ENCODE peak calls at places on chromosomes 7 and 10, in four cellular contexts. One of them, this sample, is unnamed.

GRCh38 chr10:3748484-3748883 is 36.5 kb downstream of the KLF6 start:
- DNase-seq in GM12878: no peak
- DNase-seq in K562: no peak
- DNase-seq in A549: no peak
- DNase-seq in this sample: no peak

GRCh38 chr7:100190059-100190711 is 12.5 kb downstream of the STAG3 start:
- DNase-seq in K562: peak; percentile 49
- DNase-seq in GM12878: no peak
- DNase-seq in A549: peak; percentile 60
- DNase-seq in this sample: peak; percentile 62

GRCh38 chr10:31936933-31937332 is 8.3 kb upstream of the ARHGAP12 start:
- DNase-seq in K562: no peak
- DNase-seq in GM12878: no peak
- DNase-seq in A549: peak; percentile 71
- DNase-seq in this sample: no peak

GRCh38 chr7:50446542-50446960 is 3.6 kb downstream of the FIGNL1 start:
- DNase-seq in K562: no peak
- DNase-seq in A549: peak; percentile 38
- DNase-seq in GM12878: peak; percentile 62
- DNase-seq in this sample: peak; percentile 76

GRCh38 chr10:49412571-49412970 is 16.7 kb upstream of the DRGX start:
- DNase-seq in GM12878: no peak
- DNase-seq in K562: no peak
- DNase-seq in A549: no peak
- DNase-seq in this sample: no peak

GRCh38 chr7:121605297-121605640 is 209.2 kb upstream of the FAM3C start:
- DNase-seq in GM12878: no peak
- DNase-seq in K562: no peak
- DNase-seq in A549: no peak
- DNase-seq in this sample: peak; percentile 6

GRCh38 chr10:101453791-101454718 is 100.1 kb downstream of the BTRC start:
- DNase-seq in A549: no peak
- DNase-seq in K562: no peak
- DNase-seq in GM12878: no peak
- DNase-seq in this sample: peak; percentile 52

GRCh38 chr10:130236711-130237110 is 100.5 kb downstream of the GLRX3 start:
- DNase-seq in A549: no peak
- DNase-seq in GM12878: no peak
- DNase-seq in K562: no peak
- DNase-seq in this sample: no peak

GRCh38 chr7:102236592-102237287 is 49.9 kb upstream of the SH2B2 start:
- DNase-seq in GM12878: no peak
- DNase-seq in A549: peak; percentile 78
- DNase-seq in K562: peak; percentile 85
- DNase-seq in this sample: peak; percentile 56

GRCh38 chr10:30829921-30830671 is 200.5 kb upstream of the LYZL2 start:
- DNase-seq in A549: no peak
- DNase-seq in K562: no peak
- DNase-seq in GM12878: no peak
- DNase-seq in this sample: peak; percentile 65

GRCh38 chr7:18464830-18465229 is 30.7 kb upstream of the HDAC9 start:
- DNase-seq in K562: no peak
- DNase-seq in GM12878: no peak
- DNase-seq in A549: no peak
- DNase-seq in this sample: no peak

GRCh38 chr10:86773486-86773885 is 17.1 kb downstream of the BMPR1A start:
- DNase-seq in A549: no peak
- DNase-seq in K562: no peak
- DNase-seq in GM12878: no peak
- DNase-seq in this sample: peak; percentile 71

GRCh38 chr10:1465421-1465902 is 271.9 kb downstream of the ADARB2 start:
- DNase-seq in K562: no peak
- DNase-seq in GM12878: peak; percentile 27
- DNase-seq in A549: no peak
- DNase-seq in this sample: no peak

GRCh38 chr7:65216469-65216868 is 157.2 kb upstream of the ZNF92 start:
- DNase-seq in GM12878: no peak
- DNase-seq in K562: no peak
- DNase-seq in A549: peak; percentile 64
- DNase-seq in this sample: peak; percentile 16
- TF ChIP-seq ELK1 in GM12878: no peak
- TF ChIP-seq ELK1 in K562: no peak
- TF ChIP-seq ELK1 in A549: no peak
- TF ChIP-seq ELK1 in this sample: no peak

DNA sequence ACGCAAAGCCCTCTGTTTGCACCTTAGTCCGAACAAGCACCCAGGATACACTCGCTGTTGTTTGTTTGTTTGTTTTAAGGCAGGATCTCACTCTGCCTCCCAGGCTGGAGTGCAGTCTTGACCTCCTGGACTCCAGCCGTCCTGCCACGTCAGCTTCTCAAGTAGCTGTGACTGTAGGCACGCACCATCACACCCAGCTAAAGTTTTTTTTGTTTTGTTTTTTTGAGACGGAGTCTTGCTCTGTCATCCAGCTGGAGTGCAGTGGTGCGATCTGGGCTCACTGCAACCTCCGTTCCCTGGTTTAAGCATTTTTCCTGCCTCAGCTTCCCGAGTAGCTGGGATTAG is 76.8 kb downstream of the CTBP2 start:
- DNase-seq in A549: peak; percentile 77
- DNase-seq in GM12878: no peak
- DNase-seq in K562: no peak
- DNase-seq in this sample: peak; percentile 97
- TF ChIP-seq ELK1 in A549: no peak
- TF ChIP-seq ELK1 in GM12878: no peak
- TF ChIP-seq ELK1 in K562: no peak
- TF ChIP-seq ELK1 in this sample: no peak

GRCh38 chr10:25682203-25682950 is 251.7 kb upstream of the MYO3A start:
- DNase-seq in A549: peak; percentile 21
- DNase-seq in GM12878: no peak
- DNase-seq in K562: peak; percentile 30
- DNase-seq in this sample: no peak
- TF ChIP-seq ELK1 in A549: no peak
- TF ChIP-seq ELK1 in GM12878: no peak
- TF ChIP-seq ELK1 in K562: no peak
- TF ChIP-seq ELK1 in this sample: no peak

GRCh38 chr10:79427965-79428364 is 17.5 kb downstream of the ZCCHC24 start:
- DNase-seq in A549: no peak
- DNase-seq in GM12878: no peak
- DNase-seq in K562: no peak
- DNase-seq in this sample: no peak
- TF ChIP-seq ELK1 in A549: no peak
- TF ChIP-seq ELK1 in GM12878: no peak
- TF ChIP-seq ELK1 in K562: no peak
- TF ChIP-seq ELK1 in this sample: no peak

GRCh38 chr7:44216019-44216418 is 15.2 kb downstream of the YKT6 start:
- DNase-seq in K562: no peak
- DNase-seq in GM12878: no peak
- DNase-seq in A549: no peak
- DNase-seq in this sample: no peak

GRCh38 chr7:44212581-44213184 is 11.9 kb downstream of the YKT6 start:
- DNase-seq in GM12878: no peak
- DNase-seq in K562: no peak
- DNase-seq in A549: no peak
- DNase-seq in this sample: no peak

GRCh38 chr7:44215531-44215930 is 14.8 kb downstream of the YKT6 start:
- DNase-seq in K562: no peak
- DNase-seq in GM12878: no peak
- DNase-seq in A549: no peak
- DNase-seq in this sample: no peak

GRCh38 chr7:44213206-44213871 is 12.6 kb downstream of the YKT6 start:
- DNase-seq in A549: no peak
- DNase-seq in GM12878: no peak
- DNase-seq in K562: no peak
- DNase-seq in this sample: no peak

DNA sequence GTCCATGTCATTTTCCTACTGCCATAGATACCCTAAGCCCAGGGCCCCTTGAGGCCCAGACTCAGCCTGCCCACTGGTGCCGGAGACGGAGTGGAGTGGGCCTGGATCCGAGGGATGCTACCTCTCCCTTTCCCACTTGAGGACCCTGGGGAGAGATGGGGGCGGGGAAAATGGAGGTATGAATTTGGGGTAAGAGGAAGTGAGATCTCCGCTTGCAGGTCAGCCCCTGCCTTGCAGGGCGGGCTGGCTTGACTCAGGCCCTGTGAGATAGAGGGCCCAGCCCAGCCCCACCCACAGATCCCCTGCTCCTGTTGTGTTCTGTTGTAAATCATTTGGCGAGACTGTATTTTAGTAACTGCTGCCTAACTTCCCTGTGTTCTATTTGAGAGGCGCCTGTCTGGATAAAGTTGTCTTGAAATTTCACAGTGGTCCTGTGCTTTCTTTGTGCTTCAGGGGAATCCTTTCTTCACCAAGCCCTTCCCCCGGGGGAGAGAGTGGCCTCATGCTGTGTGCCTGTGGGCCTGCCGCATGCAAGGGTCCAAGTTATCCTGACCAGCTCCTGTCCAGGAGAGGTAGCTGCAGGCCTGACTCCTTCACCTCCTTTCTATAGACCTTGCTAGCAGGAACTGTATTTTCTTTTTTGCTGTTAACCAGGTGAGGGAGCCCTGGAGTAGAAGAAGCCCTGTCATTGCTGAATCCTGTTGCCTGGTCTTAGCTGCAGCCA is 13.3 kb downstream of the YKT6 start:
- DNase-seq in A549: peak; percentile 63
- DNase-seq in K562: peak; percentile 54
- DNase-seq in GM12878: no peak
- DNase-seq in this sample: peak; percentile 41
- TF ChIP-seq ELK1 in A549: no peak
- TF ChIP-seq ELK1 in K562: no peak
- TF ChIP-seq ELK1 in GM12878: no peak
- TF ChIP-seq ELK1 in this sample: no peak

GRCh38 chr10:73248259-73248724 is 1.2 kb upstream of the DNAJC9 start:
- DNase-seq in A549: no peak
- DNase-seq in K562: no peak
- DNase-seq in GM12878: no peak
- DNase-seq in this sample: no peak

GRCh38 chr10:73247509-73248258 is 629 bp upstream of the DNAJC9 start:
- DNase-seq in A549: no peak
- DNase-seq in K562: no peak
- DNase-seq in GM12878: no peak
- DNase-seq in this sample: peak; percentile 33

GRCh38 chr10:73251683-73252444 is 580 bp downstream of the MRPS16 start:
- DNase-seq in K562: no peak
- DNase-seq in GM12878: no peak
- DNase-seq in A549: peak; percentile 42
- DNase-seq in this sample: no peak

GRCh38 chr10:73252445-73253225 is at the start of gene MRPS16:
- DNase-seq in K562: peak; percentile 94
- DNase-seq in GM12878: peak; percentile 88
- DNase-seq in A549: peak; percentile 99
- DNase-seq in this sample: peak; percentile 96

GRCh38 chr10:73253226-73253557 is 748 bp upstream of the MRPS16 start:
- DNase-seq in GM12878: no peak
- DNase-seq in A549: peak; percentile 42
- DNase-seq in K562: no peak
- DNase-seq in this sample: no peak
- TF ChIP-seq ELK1 in GM12878: no peak
- TF ChIP-seq ELK1 in A549: no peak
- TF ChIP-seq ELK1 in K562: no peak
- TF ChIP-seq ELK1 in this sample: no peak

GRCh38 chr10:103839513-103839864 is 15.9 kb downstream of the SH3PXD2A start:
- DNase-seq in K562: peak; percentile 12
- DNase-seq in GM12878: no peak
- DNase-seq in A549: no peak
- DNase-seq in this sample: no peak

GRCh38 chr10:103838851-103839512 is 16.4 kb downstream of the SH3PXD2A start:
- DNase-seq in K562: no peak
- DNase-seq in GM12878: no peak
- DNase-seq in A549: no peak
- DNase-seq in this sample: no peak

GRCh38 chr10:103837370-103838094 is 17.8 kb downstream of the SH3PXD2A start:
- DNase-seq in K562: no peak
- DNase-seq in GM12878: no peak
- DNase-seq in A549: no peak
- DNase-seq in this sample: no peak

GRCh38 chr10:103836776-103837344 is 18.5 kb downstream of the SH3PXD2A start:
- DNase-seq in GM12878: no peak
- DNase-seq in A549: no peak
- DNase-seq in K562: no peak
- DNase-seq in this sample: no peak

GRCh38 chr10:103838095-103838395 is 17.3 kb downstream of the SH3PXD2A start:
- DNase-seq in A549: no peak
- DNase-seq in K562: no peak
- DNase-seq in GM12878: no peak
- DNase-seq in this sample: no peak
- TF ChIP-seq ELK1 in A549: no peak
- TF ChIP-seq ELK1 in K562: no peak
- TF ChIP-seq ELK1 in GM12878: no peak
- TF ChIP-seq ELK1 in this sample: no peak

GRCh38 chr7:22110227-22110839 is 164.6 kb upstream of the CDCA7L start:
- DNase-seq in GM12878: peak; percentile 55
- DNase-seq in A549: peak; percentile 81
- DNase-seq in K562: peak; percentile 62
- DNase-seq in this sample: peak; percentile 81

GRCh38 chr7:22108151-22108845 is 162.6 kb upstream of the CDCA7L start:
- DNase-seq in GM12878: no peak
- DNase-seq in K562: no peak
- DNase-seq in A549: no peak
- DNase-seq in this sample: no peak

GRCh38 chr7:22110881-22111280 is 165.2 kb upstream of the CDCA7L start:
- DNase-seq in A549: no peak
- DNase-seq in K562: no peak
- DNase-seq in GM12878: no peak
- DNase-seq in this sample: no peak

GRCh38 chr7:22111661-22112060 is 166.0 kb upstream of the CDCA7L start:
- DNase-seq in GM12878: no peak
- DNase-seq in A549: no peak
- DNase-seq in K562: no peak
- DNase-seq in this sample: no peak

GRCh38 chr7:22109761-22110160 is 164.1 kb upstream of the CDCA7L start:
- DNase-seq in A549: peak; percentile 48
- DNase-seq in GM12878: no peak
- DNase-seq in K562: peak; percentile 62
- DNase-seq in this sample: peak; percentile 37
- TF ChIP-seq ELK1 in A549: no peak
- TF ChIP-seq ELK1 in GM12878: no peak
- TF ChIP-seq ELK1 in K562: no peak
- TF ChIP-seq ELK1 in this sample: no peak

GRCh38 chr7:129835436-129836020 is 117.2 kb downstream of the UBE2H start:
- DNase-seq in GM12878: no peak
- DNase-seq in K562: no peak
- DNase-seq in A549: no peak
- DNase-seq in this sample: no peak
- TF ChIP-seq ELK1 in GM12878: no peak
- TF ChIP-seq ELK1 in K562: no peak
- TF ChIP-seq ELK1 in A549: no peak
- TF ChIP-seq ELK1 in this sample: no peak

GRCh38 chr10:14736600-14737081 is 38.1 kb downstream of the FAM107B start:
- DNase-seq in K562: no peak
- DNase-seq in A549: no peak
- DNase-seq in GM12878: no peak
- DNase-seq in this sample: peak; percentile 77
- TF ChIP-seq ELK1 in K562: no peak
- TF ChIP-seq ELK1 in A549: no peak
- TF ChIP-seq ELK1 in GM12878: no peak
- TF ChIP-seq ELK1 in this sample: no peak